ENCODE peak calls at places on chromosomes 11 and 22, in six cellular contexts. One of them, this sample, is unnamed.

GRCh38 chr11:72239296-72239848 is 4.6 kb downstream of the PHOX2A start:
- DNase-seq in adipocyte: peak
- DNase-seq in IMR-90: peak
- DNase-seq in left ventricle myocardium inferior: peak
- DNase-seq in cardiac muscle cell: peak
- DNase-seq in GM23248: peak
- DNase-seq in this sample: peak

GRCh38 chr11:94060401-94060800 is 39.2 kb downstream of the HEPHL1 start:
- DNase-seq in adipocyte: no peak
- DNase-seq in IMR-90: peak
- DNase-seq in left ventricle myocardium inferior: no peak
- DNase-seq in cardiac muscle cell: peak
- DNase-seq in GM23248: peak
- DNase-seq in this sample: no peak

GRCh38 chr11:66743271-66743968 is 14.4 kb upstream of the SPTBN2 start:
- DNase-seq in adipocyte: no peak
- DNase-seq in IMR-90: no peak
- DNase-seq in left ventricle myocardium inferior: no peak
- DNase-seq in cardiac muscle cell: no peak
- DNase-seq in GM23248: no peak
- DNase-seq in this sample: no peak

GRCh38 chr11:127345819-127346459 is 345.4 kb upstream of the KIRREL3 start:
- DNase-seq in adipocyte: peak
- DNase-seq in IMR-90: peak
- DNase-seq in left ventricle myocardium inferior: peak
- DNase-seq in cardiac muscle cell: peak
- DNase-seq in GM23248: peak
- DNase-seq in this sample: peak

GRCh38 chr11:47514825-47515647 is 37.9 kb downstream of the CELF1 start:
- DNase-seq in adipocyte: peak
- DNase-seq in IMR-90: peak
- DNase-seq in left ventricle myocardium inferior: no peak
- DNase-seq in cardiac muscle cell: peak
- DNase-seq in GM23248: peak
- DNase-seq in this sample: peak

GRCh38 chr11:87180743-87181142 is 143.0 kb downstream of the TMEM135 start:
- DNase-seq in adipocyte: peak
- DNase-seq in IMR-90: peak
- DNase-seq in left ventricle myocardium inferior: no peak
- DNase-seq in cardiac muscle cell: peak
- DNase-seq in GM23248: peak
- DNase-seq in this sample: peak

GRCh38 chr11:62416596-62416995 is 2.2 kb upstream of the SCGB1A1 start:
- DNase-seq in adipocyte: no peak
- DNase-seq in IMR-90: no peak
- DNase-seq in left ventricle myocardium inferior: no peak
- DNase-seq in cardiac muscle cell: no peak
- DNase-seq in GM23248: no peak
- DNase-seq in this sample: no peak

GRCh38 chr11:83292709-83293435 is 6.7 kb upstream of the CCDC90B start:
- DNase-seq in adipocyte: peak
- DNase-seq in IMR-90: peak
- DNase-seq in left ventricle myocardium inferior: no peak
- DNase-seq in cardiac muscle cell: peak
- DNase-seq in GM23248: peak
- DNase-seq in this sample: peak

GRCh38 chr11:46543564-46543963 is 50.3 kb downstream of the AMBRA1 start:
- DNase-seq in adipocyte: no peak
- DNase-seq in IMR-90: no peak
- DNase-seq in left ventricle myocardium inferior: no peak
- DNase-seq in cardiac muscle cell: no peak
- DNase-seq in GM23248: no peak
- DNase-seq in this sample: no peak

GRCh38 chr11:3947084-3947483 is 91.6 kb downstream of the STIM1 start:
- DNase-seq in adipocyte: peak
- DNase-seq in IMR-90: peak
- DNase-seq in left ventricle myocardium inferior: no peak
- DNase-seq in cardiac muscle cell: peak
- DNase-seq in GM23248: peak
- DNase-seq in this sample: peak

GRCh38 chr22:32473388-32473952 is 1.1 kb upstream of the FBXO7 start:
- DNase-seq in adipocyte: peak
- DNase-seq in IMR-90: peak
- DNase-seq in left ventricle myocardium inferior: no peak
- DNase-seq in cardiac muscle cell: peak
- DNase-seq in GM23248: peak
- DNase-seq in this sample: peak

GRCh38 chr22:50313021-50313420 is 5.6 kb upstream of the PLXNB2 start:
- DNase-seq in adipocyte: no peak
- DNase-seq in IMR-90: no peak
- DNase-seq in left ventricle myocardium inferior: no peak
- DNase-seq in cardiac muscle cell: no peak
- DNase-seq in GM23248: no peak
- DNase-seq in this sample: no peak

GRCh38 chr22:39097098-39098020 is at the start of gene APOBEC3H:
- DNase-seq in adipocyte: peak
- DNase-seq in IMR-90: no peak
- DNase-seq in left ventricle myocardium inferior: no peak
- DNase-seq in cardiac muscle cell: peak
- DNase-seq in GM23248: no peak
- DNase-seq in this sample: no peak

GRCh38 chr11:60088364-60088763 is at the start of gene MS4A2:
- DNase-seq in adipocyte: no peak
- DNase-seq in IMR-90: no peak
- DNase-seq in left ventricle myocardium inferior: no peak
- DNase-seq in cardiac muscle cell: no peak
- DNase-seq in GM23248: no peak
- DNase-seq in this sample: no peak

GRCh38 chr11:75241036-75241905 is 697 bp downstream of the TPBGL start:
- DNase-seq in adipocyte: peak
- DNase-seq in IMR-90: peak
- DNase-seq in left ventricle myocardium inferior: peak
- DNase-seq in cardiac muscle cell: peak
- DNase-seq in GM23248: peak
- DNase-seq in this sample: peak

GRCh38 chr22:25729595-25729994 is 12.4 kb upstream of the MYO18B start:
- DNase-seq in adipocyte: no peak
- DNase-seq in IMR-90: no peak
- DNase-seq in left ventricle myocardium inferior: no peak
- DNase-seq in cardiac muscle cell: no peak
- DNase-seq in GM23248: no peak
- DNase-seq in this sample: no peak

GRCh38 chr11:92380882-92381281 is 156.3 kb downstream of the FAT3 start:
- DNase-seq in adipocyte: peak
- DNase-seq in IMR-90: peak
- DNase-seq in left ventricle myocardium inferior: no peak
- DNase-seq in cardiac muscle cell: peak
- DNase-seq in GM23248: peak
- DNase-seq in this sample: peak

GRCh38 chr11:101987370-101987769 is 59.9 kb upstream of the CFAP300 start:
- DNase-seq in adipocyte: no peak
- DNase-seq in IMR-90: no peak
- DNase-seq in left ventricle myocardium inferior: no peak
- DNase-seq in cardiac muscle cell: no peak
- DNase-seq in GM23248: no peak
- DNase-seq in this sample: no peak

GRCh38 chr22:24413726-24414385 is 13.5 kb upstream of the ADORA2A start:
- DNase-seq in adipocyte: no peak
- DNase-seq in IMR-90: no peak
- DNase-seq in left ventricle myocardium inferior: no peak
- DNase-seq in cardiac muscle cell: no peak
- DNase-seq in GM23248: no peak
- DNase-seq in this sample: no peak

GRCh38 chr11:61567286-61568061 is 13.4 kb downstream of the SYT7 start:
- DNase-seq in adipocyte: peak
- DNase-seq in IMR-90: peak
- DNase-seq in left ventricle myocardium inferior: peak
- DNase-seq in cardiac muscle cell: peak
- DNase-seq in GM23248: peak
- DNase-seq in this sample: peak

GRCh38 chr22:19868333-19868732 is 13.7 kb upstream of the GNB1L start:
- DNase-seq in adipocyte: no peak
- DNase-seq in IMR-90: no peak
- DNase-seq in left ventricle myocardium inferior: no peak
- DNase-seq in cardiac muscle cell: no peak
- DNase-seq in GM23248: no peak
- DNase-seq in this sample: no peak

GRCh38 chr11:22192289-22192641 is 620 bp upstream of the ANO5 start:
- DNase-seq in adipocyte: no peak
- DNase-seq in IMR-90: no peak
- DNase-seq in left ventricle myocardium inferior: peak
- DNase-seq in cardiac muscle cell: no peak
- DNase-seq in GM23248: no peak
- DNase-seq in this sample: peak

GRCh38 chr11:8732748-8733241 is 50.2 kb downstream of the RPL27A start:
- DNase-seq in adipocyte: peak
- DNase-seq in IMR-90: peak
- DNase-seq in left ventricle myocardium inferior: peak
- DNase-seq in cardiac muscle cell: peak
- DNase-seq in GM23248: peak
- DNase-seq in this sample: peak

GRCh38 chr11:69492201-69492991 is 10.9 kb downstream of the LINC01488 start:
- DNase-seq in adipocyte: no peak
- DNase-seq in IMR-90: peak
- DNase-seq in left ventricle myocardium inferior: peak
- DNase-seq in cardiac muscle cell: no peak
- DNase-seq in GM23248: peak
- DNase-seq in this sample: no peak

GRCh38 chr11:108873938-108874337 is 209.1 kb downstream of the DDX10 start:
- DNase-seq in adipocyte: peak
- DNase-seq in IMR-90: no peak
- DNase-seq in left ventricle myocardium inferior: no peak
- DNase-seq in cardiac muscle cell: no peak
- DNase-seq in GM23248: no peak
- DNase-seq in this sample: no peak

GRCh38 chr11:83691387-83692088 is 405.4 kb upstream of the CCDC90B start:
- DNase-seq in adipocyte: no peak
- DNase-seq in IMR-90: no peak
- DNase-seq in left ventricle myocardium inferior: peak
- DNase-seq in cardiac muscle cell: peak
- DNase-seq in GM23248: peak
- DNase-seq in this sample: peak

GRCh38 chr11:67282155-67282875 is 6.8 kb upstream of the ANKRD13D start:
- DNase-seq in adipocyte: no peak
- DNase-seq in IMR-90: no peak
- DNase-seq in left ventricle myocardium inferior: peak
- DNase-seq in cardiac muscle cell: no peak
- DNase-seq in GM23248: no peak
- DNase-seq in this sample: no peak

GRCh38 chr11:16982809-16983208 is 31.4 kb downstream of the PLEKHA7 start:
- DNase-seq in adipocyte: no peak
- DNase-seq in IMR-90: no peak
- DNase-seq in left ventricle myocardium inferior: no peak
- DNase-seq in cardiac muscle cell: no peak
- DNase-seq in GM23248: peak
- DNase-seq in this sample: peak

GRCh38 chr11:134244593-134244992 is 8.6 kb downstream of the THYN1 start:
- DNase-seq in adipocyte: peak
- DNase-seq in IMR-90: peak
- DNase-seq in left ventricle myocardium inferior: no peak
- DNase-seq in cardiac muscle cell: peak
- DNase-seq in GM23248: peak
- DNase-seq in this sample: no peak

GRCh38 chr11:129766858-129767604 is 48.6 kb upstream of the TMEM45B start:
- DNase-seq in adipocyte: peak
- DNase-seq in IMR-90: peak
- DNase-seq in left ventricle myocardium inferior: no peak
- DNase-seq in cardiac muscle cell: peak
- DNase-seq in GM23248: peak
- DNase-seq in this sample: no peak

GRCh38 chr11:131867457-131868257 is 497.2 kb downstream of the NTM start:
- DNase-seq in adipocyte: peak
- DNase-seq in IMR-90: peak
- DNase-seq in left ventricle myocardium inferior: peak
- DNase-seq in cardiac muscle cell: peak
- DNase-seq in GM23248: peak
- DNase-seq in this sample: peak

GRCh38 chr11:114229062-114229450 is 67.1 kb upstream of the NNMT start:
- DNase-seq in adipocyte: no peak
- DNase-seq in IMR-90: no peak
- DNase-seq in left ventricle myocardium inferior: no peak
- DNase-seq in cardiac muscle cell: no peak
- DNase-seq in GM23248: peak
- DNase-seq in this sample: no peak

GRCh38 chr11:104572279-104572678 is 326.0 kb downstream of the CASP12 start:
- DNase-seq in adipocyte: no peak
- DNase-seq in IMR-90: peak
- DNase-seq in left ventricle myocardium inferior: no peak
- DNase-seq in cardiac muscle cell: peak
- DNase-seq in GM23248: no peak
- DNase-seq in this sample: peak

GRCh38 chr11:75815345-75815983 is 454 bp downstream of the UVRAG start:
- DNase-seq in adipocyte: peak
- DNase-seq in IMR-90: peak
- DNase-seq in left ventricle myocardium inferior: no peak
- DNase-seq in cardiac muscle cell: peak
- DNase-seq in GM23248: peak
- DNase-seq in this sample: no peak

GRCh38 chr11:5808500-5809121 is at the start of gene OR52N2:
- DNase-seq in adipocyte: peak
- DNase-seq in IMR-90: peak
- DNase-seq in left ventricle myocardium inferior: peak
- DNase-seq in cardiac muscle cell: peak
- DNase-seq in GM23248: peak
- DNase-seq in this sample: peak
- H3K4me3 ChIP-seq in adipocyte: peak
- H3K4me3 ChIP-seq in IMR-90: peak
- H3K4me3 ChIP-seq in left ventricle myocardium inferior: peak
- H3K4me3 ChIP-seq in cardiac muscle cell: peak
- H3K4me3 ChIP-seq in GM23248: peak
- H3K4me3 ChIP-seq in this sample: peak

DNA sequence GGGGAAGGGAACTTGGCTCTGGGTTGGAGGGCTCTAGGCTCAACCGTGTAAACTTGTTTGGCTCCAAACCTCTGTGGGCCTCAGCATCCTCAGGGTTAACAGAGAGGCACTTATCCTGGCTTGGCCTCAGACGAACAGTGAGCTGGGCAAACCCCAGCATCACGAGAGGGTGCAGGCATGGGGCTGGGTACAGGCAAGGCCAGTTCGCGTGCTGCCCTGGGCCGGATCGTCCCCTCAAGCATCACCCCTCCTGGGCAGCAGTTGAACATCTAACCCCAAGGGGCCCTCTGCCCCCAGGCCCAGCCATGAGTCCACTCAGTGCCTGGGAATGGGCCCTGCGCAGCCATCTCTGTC is 1.9 kb downstream of the EHBP1L1 start:
- DNase-seq in adipocyte: no peak
- DNase-seq in IMR-90: no peak
- DNase-seq in left ventricle myocardium inferior: no peak
- DNase-seq in cardiac muscle cell: no peak
- DNase-seq in GM23248: no peak
- DNase-seq in this sample: no peak
- H3K4me3 ChIP-seq in adipocyte: peak
- H3K4me3 ChIP-seq in IMR-90: no peak
- H3K4me3 ChIP-seq in left ventricle myocardium inferior: peak
- H3K4me3 ChIP-seq in cardiac muscle cell: no peak
- H3K4me3 ChIP-seq in GM23248: peak
- H3K4me3 ChIP-seq in this sample: peak

GRCh38 chr11:74004694-74005615 is 3.9 kb downstream of the UCP3 start:
- DNase-seq in adipocyte: no peak
- DNase-seq in IMR-90: no peak
- DNase-seq in left ventricle myocardium inferior: no peak
- DNase-seq in cardiac muscle cell: no peak
- DNase-seq in GM23248: no peak
- DNase-seq in this sample: no peak
- H3K4me3 ChIP-seq in adipocyte: no peak
- H3K4me3 ChIP-seq in IMR-90: no peak
- H3K4me3 ChIP-seq in left ventricle myocardium inferior: no peak
- H3K4me3 ChIP-seq in cardiac muscle cell: no peak
- H3K4me3 ChIP-seq in GM23248: no peak
- H3K4me3 ChIP-seq in this sample: no peak

GRCh38 chr11:122367809-122368231 is 251.8 kb upstream of the BLID start:
- DNase-seq in adipocyte: peak
- DNase-seq in IMR-90: peak
- DNase-seq in left ventricle myocardium inferior: no peak
- DNase-seq in cardiac muscle cell: peak
- DNase-seq in GM23248: peak
- DNase-seq in this sample: peak
- H3K4me3 ChIP-seq in adipocyte: peak
- H3K4me3 ChIP-seq in IMR-90: no peak
- H3K4me3 ChIP-seq in left ventricle myocardium inferior: peak
- H3K4me3 ChIP-seq in cardiac muscle cell: peak
- H3K4me3 ChIP-seq in GM23248: peak
- H3K4me3 ChIP-seq in this sample: no peak

This sample was measured in foreskin fibroblast.